ENCODE peak calls at places on chromosomes 2 and 18, in ten cellular contexts. C is GM12865; I is endothelial cell; N is right lobe of liver; M is foreskin fibroblast; Y is heart left ventricle; O is hepatocyte; P is CD8-positive, alpha-beta T cell; L is tibial artery; E is RWPE1. B is an unnamed sample.

GRCh38 chr2:20148841-20149702 is 75.9 kb downstream of the SDC1 start:
- DNase-seq in C (peak), I (no peak), N (no peak), M (peak), Y (no peak), O (no peak), P (no peak), L (no peak), E (no peak), B (no peak)

GRCh38 chr2:219408101-219409030 is 9.8 kb upstream of the DES start:
- DNase-seq in C (no peak), I (no peak), N (no peak), M (no peak), Y (no peak), O (peak), P (no peak), L (no peak), E (no peak), B (no peak)

GRCh38 chr2:169767243-169767888 is 31.3 kb upstream of the SSB start:
- DNase-seq in C (peak), I (peak), N (peak), M (peak), Y (peak), O (peak), P (peak), L (peak), E (peak), B (peak)

GRCh38 chr18:25229080-25229479 is 122.9 kb downstream of the ZNF521 start:
- DNase-seq in C (no peak), I (peak), N (no peak), M (peak), Y (no peak), O (peak), P (no peak), L (no peak), E (no peak), B (no peak)

GRCh38 chr2:237073552-237073951 is 12.1 kb upstream of the COPS8 start:
- DNase-seq in C (no peak), I (no peak), N (no peak), M (peak), Y (no peak), O (peak), P (no peak), L (no peak), E (peak), B (no peak)

GRCh38 chr18:60984496-60984895 is 348.7 kb upstream of the CDH20 start:
- DNase-seq in C (no peak), I (no peak), N (no peak), M (peak), Y (no peak), O (no peak), P (no peak), L (no peak), E (no peak), B (no peak)

GRCh38 chr18:77084757-77085035 is 47.9 kb downstream of the MBP start:
- DNase-seq in C (no peak), I (no peak), N (no peak), M (no peak), Y (no peak), O (no peak), P (no peak), L (no peak), E (no peak), B (no peak)

GRCh38 chr18:35526476-35527120 is 28.8 kb upstream of the INO80C start:
- DNase-seq in C (no peak), I (no peak), N (peak), M (no peak), Y (no peak), O (no peak), P (no peak), L (no peak), E (no peak), B (no peak)

GRCh38 chr18:12686100-12686499 is 16.4 kb downstream of the CEP76 start:
- DNase-seq in C (peak), I (no peak), N (no peak), M (no peak), Y (no peak), O (no peak), P (no peak), L (no peak), E (no peak), B (no peak)

GRCh38 chr2:220999351-220999750 is 572.8 kb downstream of the EPHA4 start:
- DNase-seq in C (no peak), I (no peak), N (no peak), M (no peak), Y (no peak), O (no peak), P (no peak), L (no peak), E (no peak), B (no peak)

GRCh38 chr18:833197-833596 is 21.2 kb upstream of the YES1 start:
- DNase-seq in C (no peak), I (no peak), N (no peak), M (no peak), Y (no peak), O (no peak), P (no peak), L (no peak), E (no peak), B (no peak)

GRCh38 chr2:101036562-101036961 is 34.5 kb downstream of the RPL31 start:
- DNase-seq in C (peak), I (no peak), N (no peak), M (no peak), Y (no peak), O (no peak), P (no peak), L (no peak), E (peak), B (peak)

GRCh38 chr2:197499594-197500502 is at the start of the genes HSPD1 and HSPE1:
- DNase-seq in C (peak), I (peak), N (peak), M (peak), Y (peak), O (peak), P (peak), L (peak), E (peak), B (peak)
- TF ChIP-seq CTCF in C (no peak), I (no peak), N (no peak), M (no peak), Y (no peak), O (no peak), P (no peak), L (peak), E (no peak), B (peak)

GRCh38 chr2:142581491-142581890 is 296.0 kb upstream of the KYNU start:
- DNase-seq in C (no peak), I (no peak), N (no peak), M (no peak), Y (no peak), O (no peak), P (no peak), L (no peak), E (no peak), B (no peak)

GRCh38 chr2:142585785-142586184 is 291.7 kb upstream of the KYNU start:
- DNase-seq in C (peak), I (no peak), N (no peak), M (no peak), Y (no peak), O (no peak), P (no peak), L (no peak), E (no peak), B (no peak)

GRCh38 chr2:142586693-142587432 is 290.6 kb upstream of the KYNU start:
- DNase-seq in C (peak), I (no peak), N (peak), M (no peak), Y (no peak), O (no peak), P (no peak), L (no peak), E (no peak), B (no peak)

GRCh38 chr2:142580691-142581090 is 296.8 kb upstream of the KYNU start:
- DNase-seq in C (no peak), I (no peak), N (no peak), M (no peak), Y (no peak), O (no peak), P (no peak), L (no peak), E (no peak), B (no peak)

DNA sequence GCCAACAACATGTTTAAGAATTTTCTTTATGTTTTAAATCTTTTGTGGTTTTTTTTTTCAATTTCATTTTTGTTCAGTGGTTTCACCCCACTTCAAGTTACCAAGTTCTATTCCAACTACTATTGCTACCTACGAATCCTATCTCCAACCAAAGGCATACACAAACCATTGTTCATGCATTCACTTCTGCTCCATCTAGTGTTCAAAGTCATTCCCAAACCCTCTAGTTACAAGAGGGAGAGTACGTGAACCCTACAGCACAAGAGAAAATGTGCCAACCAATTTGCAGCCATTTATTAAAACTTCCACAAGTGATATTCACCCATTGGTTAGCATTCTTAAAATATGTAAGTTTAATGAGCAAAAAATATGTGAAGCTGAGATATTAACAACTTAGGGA is 295.1 kb upstream of the KYNU start:
- DNase-seq in C (no peak), I (no peak), N (no peak), M (no peak), Y (no peak), O (no peak), P (no peak), L (no peak), E (no peak), B (no peak)
- TF ChIP-seq CTCF in C (no peak), I (no peak), N (peak), M (no peak), Y (no peak), O (no peak), P (no peak), L (no peak), E (no peak), B (no peak)

GRCh38 chr2:21181957-21182356 is 58.2 kb downstream of the TDRD15 start:
- DNase-seq in C (no peak), I (no peak), N (no peak), M (no peak), Y (no peak), O (no peak), P (no peak), L (no peak), E (no peak), B (no peak)

DNA sequence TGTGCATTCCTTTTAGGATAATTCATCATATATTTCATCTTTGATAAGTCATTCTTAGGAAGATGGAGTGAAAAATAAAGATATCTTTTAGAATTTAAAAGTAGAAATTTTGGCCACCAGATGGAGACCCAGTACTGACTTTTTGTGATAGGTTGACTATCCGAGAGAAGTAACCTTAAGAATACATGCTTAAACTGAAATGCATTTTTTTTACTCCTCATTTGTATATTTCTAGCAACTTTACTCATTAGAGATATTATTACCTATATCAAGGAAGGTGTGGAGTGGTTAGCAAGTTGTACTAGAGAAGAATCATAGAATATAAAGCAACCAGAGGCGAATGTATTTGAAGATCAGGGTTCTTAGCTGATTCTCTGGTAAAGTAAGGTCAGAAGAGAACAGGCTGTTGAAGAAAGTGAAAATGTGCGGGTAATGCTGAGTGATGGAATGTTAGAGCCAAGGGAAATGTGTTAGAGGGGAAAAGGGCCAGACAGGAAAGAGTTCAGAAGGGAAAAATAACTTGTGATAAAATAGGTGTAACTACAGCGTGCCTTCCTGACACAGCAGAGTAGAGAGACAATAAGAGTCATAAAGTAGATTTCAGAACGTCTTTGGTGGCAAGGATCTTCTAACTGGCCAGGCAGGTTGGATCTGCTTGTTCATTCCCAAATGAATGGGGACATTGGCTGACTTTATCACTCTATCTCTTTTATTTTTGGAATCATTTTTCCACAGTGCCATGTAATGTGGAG is 52.3 kb downstream of the TDRD15 start:
- DNase-seq in C (no peak), I (no peak), N (no peak), M (no peak), Y (no peak), O (peak), P (no peak), L (no peak), E (no peak), B (no peak)
- TF ChIP-seq CTCF in C (no peak), I (peak), N (peak), M (no peak), Y (peak), O (peak), P (no peak), L (peak), E (no peak), B (no peak)

DNA sequence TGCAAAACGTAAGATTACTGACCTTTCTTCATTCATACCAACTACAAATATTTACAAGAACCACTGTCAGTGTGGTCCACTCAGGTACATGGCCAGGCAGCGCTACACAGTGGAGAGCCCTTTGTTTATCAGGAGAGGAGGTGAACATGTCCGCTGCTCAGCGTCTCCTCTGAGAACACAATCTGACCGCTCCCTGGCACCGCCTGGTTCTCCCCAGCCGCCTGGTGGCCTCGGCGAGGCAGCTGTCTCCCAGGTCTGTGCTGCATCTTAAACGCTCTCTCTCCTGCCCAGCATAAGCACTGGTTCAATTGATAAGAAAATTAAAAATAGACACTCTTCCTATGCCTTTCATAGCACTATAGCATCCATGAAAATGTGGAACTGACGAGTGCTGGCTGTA is 146.8 kb upstream of the PXDN start:
- DNase-seq in C (no peak), I (no peak), N (no peak), M (no peak), Y (peak), O (no peak), P (no peak), L (no peak), E (no peak), B (no peak)
- TF ChIP-seq CTCF in C (no peak), I (no peak), N (no peak), M (no peak), Y (no peak), O (no peak), P (no peak), L (no peak), E (no peak), B (no peak)

DNA sequence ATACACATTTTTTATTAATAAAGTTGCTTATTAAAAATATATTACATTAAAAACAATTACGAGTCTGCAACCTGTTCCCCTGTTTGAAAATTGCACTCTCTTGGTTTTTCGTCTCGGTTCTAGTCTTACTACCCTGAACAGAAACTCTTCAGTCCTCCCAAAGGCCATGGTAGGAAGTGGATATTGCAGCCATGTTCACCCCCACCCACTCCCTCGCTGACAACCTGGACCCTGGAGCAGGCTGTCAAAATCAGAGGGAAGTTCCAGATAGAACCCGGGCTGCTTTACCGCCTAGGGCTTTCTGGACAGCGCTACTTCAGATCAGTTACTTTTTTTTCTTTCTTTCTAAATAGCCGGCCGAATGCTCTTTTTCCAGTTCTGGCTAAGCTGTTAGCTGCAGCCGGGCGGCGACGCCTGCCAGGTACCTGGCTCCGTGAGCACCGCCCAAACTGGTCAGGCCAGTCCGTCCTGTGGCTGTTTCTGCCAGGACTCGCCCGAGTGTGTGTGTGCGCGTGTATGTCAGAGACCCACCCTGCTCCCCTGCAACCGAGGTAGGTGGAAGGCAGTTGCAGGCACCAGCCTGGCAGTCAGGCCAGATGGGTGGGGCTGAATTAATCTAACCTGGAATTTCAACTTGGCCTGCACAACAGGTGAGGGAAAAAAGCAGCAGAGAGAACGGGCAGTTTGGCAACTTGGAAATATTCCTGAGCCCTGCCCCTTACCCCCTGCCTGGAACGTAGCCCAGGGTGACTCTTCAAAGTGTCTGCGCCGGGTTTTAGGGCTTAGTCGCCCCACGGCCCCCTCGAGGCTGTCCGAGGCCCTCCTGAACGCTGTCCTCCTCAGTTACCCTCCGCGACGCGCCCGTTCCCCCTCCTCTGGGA is 1.1 kb upstream of the TET3 start:
- DNase-seq in C (peak), I (no peak), N (peak), M (no peak), Y (no peak), O (peak), P (no peak), L (no peak), E (peak), B (peak)
- TF ChIP-seq CTCF in C (no peak), I (no peak), N (no peak), M (no peak), Y (no peak), O (no peak), P (no peak), L (no peak), E (peak), B (no peak)

DNA sequence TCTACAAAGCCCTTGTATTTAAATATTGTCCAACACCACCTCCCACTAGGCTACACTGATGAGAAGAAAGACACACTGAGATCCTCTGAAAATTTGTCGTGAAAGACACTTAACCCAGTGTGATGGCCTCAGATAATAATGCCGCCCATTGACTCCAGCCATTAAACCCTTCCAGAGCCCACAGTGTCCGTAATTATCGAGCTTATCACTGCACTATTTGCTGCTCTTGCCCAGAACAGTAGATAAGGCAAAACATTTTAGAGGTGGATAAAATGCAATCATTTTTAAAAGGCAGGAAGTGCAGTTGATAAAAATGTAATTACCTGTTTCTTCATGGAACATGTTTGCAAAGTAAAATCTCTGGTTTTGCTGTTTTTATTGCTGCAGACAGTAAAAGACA is 121.3 kb upstream of the DDX18 start:
- DNase-seq in C (no peak), I (no peak), N (no peak), M (no peak), Y (no peak), O (no peak), P (no peak), L (no peak), E (no peak), B (no peak)
- TF ChIP-seq CTCF in C (no peak), I (no peak), N (no peak), M (no peak), Y (no peak), O (no peak), P (no peak), L (no peak), E (no peak), B (no peak)